ENCODE peak calls at places on chromosome 14, in ten cellular contexts. B is Calu3; T is iris pigment epithelial cell; I is T-helper 17 cell; U is stomach; K is activated naive CD8-positive, alpha-beta T cell treated with anti-CD3 and anti-CD28 coated beads, Interleukin-2, amount 10 ng/mL, durations not matched to agents 7 days and 5 days; Y is activated B cell treated with CpG ODN at 0.5 μM for 24 hours; C is heart right ventricle; P is osteocyte; E is psoas muscle. Z is an unnamed sample.

GRCh38 chr14:55756078-55756477 is 176.1 kb downstream of the KTN1 start:
- DNase-seq in B (no peak), T (no peak), I (no peak), U (no peak), K (no peak), Y (no peak), C (no peak), P (no peak), E (no peak), Z (no peak)

GRCh38 chr14:54782803-54783659 is 119.6 kb downstream of the GCH1 start:
- DNase-seq in B (peak; percentile 12), T (peak; percentile 19), I (no peak), U (no peak), K (no peak), Y (peak; percentile 35), C (no peak), P (no peak), E (no peak), Z (no peak)

GRCh38 chr14:51884086-51884927 is 23.9 kb downstream of the GNG2 start:
- DNase-seq in B (no peak), T (peak; percentile 96), I (no peak), U (no peak), K (no peak), Y (no peak), C (no peak), P (no peak), E (no peak), Z (peak; percentile 88)

GRCh38 chr14:80260649-80261048 is 49.3 kb upstream of the DIO2 start:
- DNase-seq in B (no peak), T (no peak), I (no peak), U (no peak), K (no peak), Y (no peak), C (no peak), P (no peak), E (no peak), Z (no peak)

GRCh38 chr14:68214431-68214830 is 394.9 kb downstream of the RAD51B start:
- DNase-seq in B (no peak), T (no peak), I (no peak), U (no peak), K (no peak), Y (no peak), C (no peak), P (no peak), E (no peak), Z (no peak)

GRCh38 chr14:49972199-49972671 is 79.4 kb downstream of the ARF6 start:
- DNase-seq in B (no peak), T (peak; percentile 74), I (no peak), U (no peak), K (no peak), Y (no peak), C (no peak), P (no peak), E (no peak), Z (peak; percentile 74)

GRCh38 chr14:99657645-99658155 is 12.8 kb downstream of the HHIPL1 start:
- DNase-seq in B (no peak), T (no peak), I (no peak), U (no peak), K (no peak), Y (no peak), C (no peak), P (no peak), E (no peak), Z (no peak)

GRCh38 chr14:73136085-73136386 is 271 bp upstream of the PSEN1 start:
- DNase-seq in B (no peak), T (no peak), I (no peak), U (no peak), K (no peak), Y (no peak), C (no peak), P (no peak), E (no peak), Z (no peak)

GRCh38 chr14:66009104-66009503 is 477.1 kb upstream of the CCDC196 start:
- DNase-seq in B (no peak), T (peak; percentile 66), I (no peak), U (no peak), K (no peak), Y (no peak), C (no peak), P (no peak), E (no peak), Z (peak; percentile 12)

GRCh38 chr14:64728106-64728505 is 23.9 kb downstream of the PLEKHG3 start:
- DNase-seq in B (no peak), T (no peak), I (no peak), U (no peak), K (no peak), Y (no peak), C (no peak), P (no peak), E (no peak), Z (no peak)

GRCh38 chr14:89184952-89185351 is 232.1 kb downstream of the FOXN3 start:
- DNase-seq in B (no peak), T (no peak), I (no peak), U (no peak), K (no peak), Y (no peak), C (no peak), P (no peak), E (no peak), Z (no peak)

Z was measured in IMR-90.